ENCODE peak calls at places on chromosomes 4 and X, in eight cellular contexts. One of them, this sample, is unnamed.
A peak's percentile ranks its signal among the peaks of the same experiment; 100 is the strongest.

GRCh38 chr4:1337376-1337831 is 9.6 kb upstream of the UVSSA start:
- DNase-seq in amniotic stem cell: no peak
- DNase-seq in activated T-cell treated with anti-CD3 and anti-CD28 coated beads, Interleukin-2, amount 50 U/mL, for 72 hours: peak; percentile 83
- DNase-seq in CD14-positive monocyte: peak; percentile 77
- DNase-seq in tibial nerve: no peak
- DNase-seq in AG10803: peak; percentile 3
- DNase-seq in activated gamma-delta T cell treated with Interleukin-2 at 50 U/mL for 16 hours: peak; percentile 14
- DNase-seq in HTR-8/SVneo: no peak
- DNase-seq in this sample: no peak

GRCh38 chrX:143615851-143616250 is 20.1 kb downstream of the SLITRK4 start:
- DNase-seq in amniotic stem cell: no peak
- DNase-seq in activated T-cell treated with anti-CD3 and anti-CD28 coated beads, Interleukin-2, amount 50 U/mL, for 72 hours: no peak
- DNase-seq in CD14-positive monocyte: no peak
- DNase-seq in tibial nerve: no peak
- DNase-seq in AG10803: no peak
- DNase-seq in activated gamma-delta T cell treated with Interleukin-2 at 50 U/mL for 16 hours: no peak
- DNase-seq in HTR-8/SVneo: no peak
- DNase-seq in this sample: no peak

GRCh38 chrX:104712515-104712914 is 146.5 kb downstream of the IL1RAPL2 start:
- DNase-seq in amniotic stem cell: no peak
- DNase-seq in activated T-cell treated with anti-CD3 and anti-CD28 coated beads, Interleukin-2, amount 50 U/mL, for 72 hours: no peak
- DNase-seq in CD14-positive monocyte: no peak
- DNase-seq in tibial nerve: no peak
- DNase-seq in AG10803: no peak
- DNase-seq in activated gamma-delta T cell treated with Interleukin-2 at 50 U/mL for 16 hours: no peak
- DNase-seq in HTR-8/SVneo: no peak
- DNase-seq in this sample: no peak

GRCh38 chr4:1939664-1940509 is 68.7 kb downstream of the NSD2 start:
- DNase-seq in amniotic stem cell: peak; percentile 69
- DNase-seq in activated T-cell treated with anti-CD3 and anti-CD28 coated beads, Interleukin-2, amount 50 U/mL, for 72 hours: no peak
- DNase-seq in CD14-positive monocyte: no peak
- DNase-seq in tibial nerve: no peak
- DNase-seq in AG10803: peak; percentile 72
- DNase-seq in activated gamma-delta T cell treated with Interleukin-2 at 50 U/mL for 16 hours: no peak
- DNase-seq in HTR-8/SVneo: peak; percentile 78
- DNase-seq in this sample: no peak

GRCh38 chr4:10123227-10124101 is 6.9 kb upstream of the WDR1 start:
- DNase-seq in amniotic stem cell: no peak
- DNase-seq in activated T-cell treated with anti-CD3 and anti-CD28 coated beads, Interleukin-2, amount 50 U/mL, for 72 hours: peak; percentile 31
- DNase-seq in CD14-positive monocyte: no peak
- DNase-seq in tibial nerve: no peak
- DNase-seq in AG10803: no peak
- DNase-seq in activated gamma-delta T cell treated with Interleukin-2 at 50 U/mL for 16 hours: no peak
- DNase-seq in HTR-8/SVneo: no peak
- DNase-seq in this sample: no peak

GRCh38 chr4:7356667-7357295 is 77.9 kb downstream of the PSAPL1 start:
- DNase-seq in amniotic stem cell: no peak
- DNase-seq in activated T-cell treated with anti-CD3 and anti-CD28 coated beads, Interleukin-2, amount 50 U/mL, for 72 hours: no peak
- DNase-seq in CD14-positive monocyte: no peak
- DNase-seq in tibial nerve: no peak
- DNase-seq in AG10803: no peak
- DNase-seq in activated gamma-delta T cell treated with Interleukin-2 at 50 U/mL for 16 hours: no peak
- DNase-seq in HTR-8/SVneo: no peak
- DNase-seq in this sample: no peak

GRCh38 chr4:2535386-2536192 is 858 bp upstream of the FAM193A start:
- DNase-seq in amniotic stem cell: no peak
- DNase-seq in activated T-cell treated with anti-CD3 and anti-CD28 coated beads, Interleukin-2, amount 50 U/mL, for 72 hours: peak; percentile 64
- DNase-seq in CD14-positive monocyte: peak; percentile 71
- DNase-seq in tibial nerve: no peak
- DNase-seq in AG10803: peak; percentile 29
- DNase-seq in activated gamma-delta T cell treated with Interleukin-2 at 50 U/mL for 16 hours: peak; percentile 34
- DNase-seq in HTR-8/SVneo: no peak
- DNase-seq in this sample: peak; percentile 58

GRCh38 chr4:109436504-109436903 is 2.9 kb downstream of the SEC24B start:
- DNase-seq in amniotic stem cell: no peak
- DNase-seq in activated T-cell treated with anti-CD3 and anti-CD28 coated beads, Interleukin-2, amount 50 U/mL, for 72 hours: no peak
- DNase-seq in CD14-positive monocyte: no peak
- DNase-seq in tibial nerve: no peak
- DNase-seq in AG10803: no peak
- DNase-seq in activated gamma-delta T cell treated with Interleukin-2 at 50 U/mL for 16 hours: no peak
- DNase-seq in HTR-8/SVneo: no peak
- DNase-seq in this sample: no peak

GRCh38 chr4:145496292-145496691 is 14.6 kb downstream of the SMAD1 start:
- DNase-seq in amniotic stem cell: no peak
- DNase-seq in activated T-cell treated with anti-CD3 and anti-CD28 coated beads, Interleukin-2, amount 50 U/mL, for 72 hours: no peak
- DNase-seq in CD14-positive monocyte: no peak
- DNase-seq in tibial nerve: no peak
- DNase-seq in AG10803: no peak
- DNase-seq in activated gamma-delta T cell treated with Interleukin-2 at 50 U/mL for 16 hours: no peak
- DNase-seq in HTR-8/SVneo: no peak
- DNase-seq in this sample: no peak

GRCh38 chrX:39324233-39324632 is 523.0 kb downstream of the MID1IP1 start:
- DNase-seq in amniotic stem cell: no peak
- DNase-seq in activated T-cell treated with anti-CD3 and anti-CD28 coated beads, Interleukin-2, amount 50 U/mL, for 72 hours: no peak
- DNase-seq in CD14-positive monocyte: no peak
- DNase-seq in tibial nerve: no peak
- DNase-seq in AG10803: no peak
- DNase-seq in activated gamma-delta T cell treated with Interleukin-2 at 50 U/mL for 16 hours: no peak
- DNase-seq in HTR-8/SVneo: no peak
- DNase-seq in this sample: no peak

GRCh38 chr4:186067757-186068385 is 1.1 kb upstream of the TLR3 start:
- DNase-seq in amniotic stem cell: no peak
- DNase-seq in activated T-cell treated with anti-CD3 and anti-CD28 coated beads, Interleukin-2, amount 50 U/mL, for 72 hours: peak; percentile 31
- DNase-seq in CD14-positive monocyte: no peak
- DNase-seq in tibial nerve: peak; percentile 23
- DNase-seq in AG10803: peak; percentile 51
- DNase-seq in activated gamma-delta T cell treated with Interleukin-2 at 50 U/mL for 16 hours: peak; percentile 7
- DNase-seq in HTR-8/SVneo: peak; percentile 46
- DNase-seq in this sample: peak; percentile 78

GRCh38 chrX:56564921-56565861 is 1.8 kb downstream of the UBQLN2 start:
- DNase-seq in amniotic stem cell: no peak
- DNase-seq in activated T-cell treated with anti-CD3 and anti-CD28 coated beads, Interleukin-2, amount 50 U/mL, for 72 hours: peak; percentile 44
- DNase-seq in CD14-positive monocyte: no peak
- DNase-seq in tibial nerve: no peak
- DNase-seq in AG10803: no peak
- DNase-seq in activated gamma-delta T cell treated with Interleukin-2 at 50 U/mL for 16 hours: no peak
- DNase-seq in HTR-8/SVneo: no peak
- DNase-seq in this sample: peak; percentile 14

GRCh38 chr4:955161-955921 is 18.0 kb downstream of the DGKQ start:
- DNase-seq in amniotic stem cell: no peak
- DNase-seq in activated T-cell treated with anti-CD3 and anti-CD28 coated beads, Interleukin-2, amount 50 U/mL, for 72 hours: no peak
- DNase-seq in CD14-positive monocyte: no peak
- DNase-seq in tibial nerve: no peak
- DNase-seq in AG10803: no peak
- DNase-seq in activated gamma-delta T cell treated with Interleukin-2 at 50 U/mL for 16 hours: no peak
- DNase-seq in HTR-8/SVneo: no peak
- DNase-seq in this sample: no peak

GRCh38 chr4:187172340-187172761 is 448.7 kb upstream of the FAT1 start:
- DNase-seq in amniotic stem cell: no peak
- DNase-seq in activated T-cell treated with anti-CD3 and anti-CD28 coated beads, Interleukin-2, amount 50 U/mL, for 72 hours: no peak
- DNase-seq in CD14-positive monocyte: no peak
- DNase-seq in tibial nerve: no peak
- DNase-seq in AG10803: peak; percentile 95
- DNase-seq in activated gamma-delta T cell treated with Interleukin-2 at 50 U/mL for 16 hours: no peak
- DNase-seq in HTR-8/SVneo: no peak
- DNase-seq in this sample: no peak

GRCh38 chr4:163562496-163562895 is 68.0 kb downstream of the TMA16 start:
- DNase-seq in amniotic stem cell: no peak
- DNase-seq in activated T-cell treated with anti-CD3 and anti-CD28 coated beads, Interleukin-2, amount 50 U/mL, for 72 hours: no peak
- DNase-seq in CD14-positive monocyte: no peak
- DNase-seq in tibial nerve: no peak
- DNase-seq in AG10803: no peak
- DNase-seq in activated gamma-delta T cell treated with Interleukin-2 at 50 U/mL for 16 hours: no peak
- DNase-seq in HTR-8/SVneo: no peak
- DNase-seq in this sample: no peak

GRCh38 chrX:85493821-85494220 is 114.4 kb upstream of the POF1B start:
- DNase-seq in amniotic stem cell: no peak
- DNase-seq in activated T-cell treated with anti-CD3 and anti-CD28 coated beads, Interleukin-2, amount 50 U/mL, for 72 hours: no peak
- DNase-seq in CD14-positive monocyte: no peak
- DNase-seq in tibial nerve: no peak
- DNase-seq in AG10803: no peak
- DNase-seq in activated gamma-delta T cell treated with Interleukin-2 at 50 U/mL for 16 hours: no peak
- DNase-seq in HTR-8/SVneo: no peak
- DNase-seq in this sample: no peak

GRCh38 chr4:54852061-54852460 is 194.3 kb downstream of the KIT start:
- DNase-seq in amniotic stem cell: no peak
- DNase-seq in activated T-cell treated with anti-CD3 and anti-CD28 coated beads, Interleukin-2, amount 50 U/mL, for 72 hours: no peak
- DNase-seq in CD14-positive monocyte: no peak
- DNase-seq in tibial nerve: no peak
- DNase-seq in AG10803: no peak
- DNase-seq in activated gamma-delta T cell treated with Interleukin-2 at 50 U/mL for 16 hours: no peak
- DNase-seq in HTR-8/SVneo: no peak
- DNase-seq in this sample: peak; percentile 38

GRCh38 chrX:82218361-82218760 is 1016.5 kb downstream of the SH3BGRL start:
- DNase-seq in amniotic stem cell: no peak
- DNase-seq in activated T-cell treated with anti-CD3 and anti-CD28 coated beads, Interleukin-2, amount 50 U/mL, for 72 hours: no peak
- DNase-seq in CD14-positive monocyte: no peak
- DNase-seq in tibial nerve: no peak
- DNase-seq in AG10803: peak; percentile 0
- DNase-seq in activated gamma-delta T cell treated with Interleukin-2 at 50 U/mL for 16 hours: no peak
- DNase-seq in HTR-8/SVneo: no peak
- DNase-seq in this sample: peak; percentile 3

GRCh38 chrX:119028733-119029110 is 44.1 kb upstream of the CT47C1 start:
- DNase-seq in amniotic stem cell: no peak
- DNase-seq in activated T-cell treated with anti-CD3 and anti-CD28 coated beads, Interleukin-2, amount 50 U/mL, for 72 hours: no peak
- DNase-seq in CD14-positive monocyte: no peak
- DNase-seq in tibial nerve: no peak
- DNase-seq in AG10803: no peak
- DNase-seq in activated gamma-delta T cell treated with Interleukin-2 at 50 U/mL for 16 hours: no peak
- DNase-seq in HTR-8/SVneo: no peak
- DNase-seq in this sample: no peak

GRCh38 chr4:165378763-165379631 is at the start of gene CPE:
- DNase-seq in amniotic stem cell: peak; percentile 41
- DNase-seq in activated T-cell treated with anti-CD3 and anti-CD28 coated beads, Interleukin-2, amount 50 U/mL, for 72 hours: peak; percentile 80
- DNase-seq in CD14-positive monocyte: peak; percentile 76
- DNase-seq in tibial nerve: peak; percentile 46
- DNase-seq in AG10803: peak; percentile 49
- DNase-seq in activated gamma-delta T cell treated with Interleukin-2 at 50 U/mL for 16 hours: peak; percentile 39
- DNase-seq in HTR-8/SVneo: peak; percentile 88
- DNase-seq in this sample: peak; percentile 86

GRCh38 chr4:138175337-138175794 is 66.8 kb downstream of the SLC7A11 start:
- DNase-seq in amniotic stem cell: no peak
- DNase-seq in activated T-cell treated with anti-CD3 and anti-CD28 coated beads, Interleukin-2, amount 50 U/mL, for 72 hours: no peak
- DNase-seq in CD14-positive monocyte: no peak
- DNase-seq in tibial nerve: no peak
- DNase-seq in AG10803: no peak
- DNase-seq in activated gamma-delta T cell treated with Interleukin-2 at 50 U/mL for 16 hours: no peak
- DNase-seq in HTR-8/SVneo: no peak
- DNase-seq in this sample: no peak

GRCh38 chr4:93791570-93792195 is 36.9 kb upstream of the ATOH1 start:
- DNase-seq in amniotic stem cell: no peak
- DNase-seq in activated T-cell treated with anti-CD3 and anti-CD28 coated beads, Interleukin-2, amount 50 U/mL, for 72 hours: peak; percentile 34
- DNase-seq in CD14-positive monocyte: no peak
- DNase-seq in tibial nerve: peak; percentile 32
- DNase-seq in AG10803: peak; percentile 40
- DNase-seq in activated gamma-delta T cell treated with Interleukin-2 at 50 U/mL for 16 hours: no peak
- DNase-seq in HTR-8/SVneo: peak; percentile 24
- DNase-seq in this sample: peak; percentile 68

GRCh38 chr4:96342790-96343455 is 503.0 kb downstream of the PDHA2 start:
- DNase-seq in amniotic stem cell: no peak
- DNase-seq in activated T-cell treated with anti-CD3 and anti-CD28 coated beads, Interleukin-2, amount 50 U/mL, for 72 hours: no peak
- DNase-seq in CD14-positive monocyte: no peak
- DNase-seq in tibial nerve: no peak
- DNase-seq in AG10803: no peak
- DNase-seq in activated gamma-delta T cell treated with Interleukin-2 at 50 U/mL for 16 hours: no peak
- DNase-seq in HTR-8/SVneo: no peak
- DNase-seq in this sample: no peak

GRCh38 chr4:73669410-73670183 is 49.4 kb upstream of the RASSF6 start:
- DNase-seq in amniotic stem cell: no peak
- DNase-seq in activated T-cell treated with anti-CD3 and anti-CD28 coated beads, Interleukin-2, amount 50 U/mL, for 72 hours: no peak
- DNase-seq in CD14-positive monocyte: no peak
- DNase-seq in tibial nerve: no peak
- DNase-seq in AG10803: peak; percentile 45
- DNase-seq in activated gamma-delta T cell treated with Interleukin-2 at 50 U/mL for 16 hours: no peak
- DNase-seq in HTR-8/SVneo: no peak
- DNase-seq in this sample: no peak

GRCh38 chrX:54172455-54172854 is 10.6 kb downstream of the FAM120C start:
- DNase-seq in amniotic stem cell: no peak
- DNase-seq in activated T-cell treated with anti-CD3 and anti-CD28 coated beads, Interleukin-2, amount 50 U/mL, for 72 hours: no peak
- DNase-seq in CD14-positive monocyte: no peak
- DNase-seq in tibial nerve: no peak
- DNase-seq in AG10803: no peak
- DNase-seq in activated gamma-delta T cell treated with Interleukin-2 at 50 U/mL for 16 hours: no peak
- DNase-seq in HTR-8/SVneo: no peak
- DNase-seq in this sample: no peak

GRCh38 chr4:26201119-26201518 is 119.7 kb upstream of the RBPJ start:
- DNase-seq in amniotic stem cell: no peak
- DNase-seq in activated T-cell treated with anti-CD3 and anti-CD28 coated beads, Interleukin-2, amount 50 U/mL, for 72 hours: no peak
- DNase-seq in CD14-positive monocyte: no peak
- DNase-seq in tibial nerve: no peak
- DNase-seq in AG10803: peak; percentile 92
- DNase-seq in activated gamma-delta T cell treated with Interleukin-2 at 50 U/mL for 16 hours: no peak
- DNase-seq in HTR-8/SVneo: no peak
- DNase-seq in this sample: no peak

GRCh38 chrX:36957425-36958328 is 50.5 kb upstream of the FAM47C start:
- DNase-seq in amniotic stem cell: no peak
- DNase-seq in activated T-cell treated with anti-CD3 and anti-CD28 coated beads, Interleukin-2, amount 50 U/mL, for 72 hours: no peak
- DNase-seq in CD14-positive monocyte: no peak
- DNase-seq in tibial nerve: no peak
- DNase-seq in AG10803: no peak
- DNase-seq in activated gamma-delta T cell treated with Interleukin-2 at 50 U/mL for 16 hours: no peak
- DNase-seq in HTR-8/SVneo: peak; percentile 5
- DNase-seq in this sample: no peak

GRCh38 chrX:110755611-110756010 is 40.0 kb downstream of the CHRDL1 start:
- DNase-seq in amniotic stem cell: no peak
- DNase-seq in activated T-cell treated with anti-CD3 and anti-CD28 coated beads, Interleukin-2, amount 50 U/mL, for 72 hours: no peak
- DNase-seq in CD14-positive monocyte: no peak
- DNase-seq in tibial nerve: no peak
- DNase-seq in AG10803: peak; percentile 23
- DNase-seq in activated gamma-delta T cell treated with Interleukin-2 at 50 U/mL for 16 hours: no peak
- DNase-seq in HTR-8/SVneo: no peak
- DNase-seq in this sample: no peak

This sample was measured in midbrain.